ENCODE peak calls at places on chromosomes 2 and 18, in five cellular contexts. P, V, F, Q and W are unnamed samples.

GRCh38 chr2:181954538-181954883 is 31.1 kb upstream of the PPP1R1C start:
- DNase-seq in Q (no peak), F (no peak), P (no peak), V (no peak), W (no peak)

GRCh38 chr2:101823849-101824248 is 126.3 kb downstream of the MAP4K4 start:
- DNase-seq in Q (no peak), F (no peak), V (no peak), P (peak; percentile 86), W (no peak)

GRCh38 chr18:79735071-79735980 is 55.7 kb downstream of the CTDP1 start:
- DNase-seq in V (peak; percentile 16), Q (no peak), F (no peak), P (no peak), W (no peak)

GRCh38 chr2:159227467-159227866 is 59.0 kb downstream of the WDSUB1 start:
- DNase-seq in Q (no peak), V (no peak), F (no peak), P (no peak), W (no peak)

GRCh38 chr2:101770672-101771071 is 73.2 kb downstream of the MAP4K4 start:
- DNase-seq in P (peak; percentile 62), Q (no peak), V (no peak), F (no peak), W (peak; percentile 32)

GRCh38 chr2:1634681-1635341 is 109.5 kb downstream of the PXDN start:
- DNase-seq in P (no peak), F (no peak), Q (no peak), V (no peak), W (no peak)

GRCh38 chr2:7845332-7845731 is 836.5 kb upstream of the ID2 start:
- DNase-seq in Q (no peak), P (peak; percentile 44), F (no peak), V (no peak), W (no peak)

GRCh38 chr2:128314026-128314347 is 4.7 kb downstream of the HS6ST1 start:
- DNase-seq in Q (no peak), F (no peak), P (no peak), V (no peak), W (no peak)

GRCh38 chr2:54076577-54076976 is 38.8 kb upstream of the ACYP2 start:
- DNase-seq in P (no peak), F (no peak), V (no peak), Q (no peak), W (no peak)

GRCh38 chr2:174124171-174124570 is 124.2 kb downstream of the OLA1 start:
- DNase-seq in V (no peak), Q (no peak), P (no peak), F (no peak), W (no peak)

GRCh38 chr2:29455202-29455885 is 340.1 kb downstream of the CLIP4 start:
- DNase-seq in V (no peak), F (no peak), Q (no peak), P (no peak), W (no peak)

GRCh38 chr2:857937-858336 is 92.7 kb upstream of the SNTG2 start:
- DNase-seq in V (no peak), F (no peak), Q (no peak), P (no peak), W (no peak)

GRCh38 chr2:10123281-10123680 is 742 bp downstream of the RRM2 start:
- DNase-seq in P (no peak), F (no peak), Q (no peak), V (no peak), W (no peak)

GRCh38 chr2:183009249-183009899 is 28.9 kb downstream of the NCKAP1 start:
- DNase-seq in V (no peak), Q (no peak), F (no peak), P (no peak), W (no peak)

GRCh38 chr2:77520981-77521380 is 1.2 kb downstream of the LRRTM4 start:
- DNase-seq in V (no peak), F (no peak), P (no peak), Q (no peak), W (no peak)

GRCh38 chr2:121898483-121898882 is 143.0 kb downstream of the TSN start:
- DNase-seq in P (peak; percentile 27), Q (no peak), V (no peak), F (no peak), W (no peak)

GRCh38 chr2:105875241-105875640 is 130.5 kb downstream of the NCK2 start:
- DNase-seq in Q (no peak), F (no peak), P (no peak), V (no peak), W (no peak)

GRCh38 chr2:15673919-15674636 is 82.4 kb downstream of the DDX1 start:
- DNase-seq in V (no peak), P (peak; percentile 78), F (no peak), Q (no peak), W (no peak)

GRCh38 chr2:177894546-177894945 is 178.0 kb downstream of the PDE11A start:
- DNase-seq in P (no peak), V (no peak), Q (no peak), F (no peak), W (no peak)

GRCh38 chr18:76487782-76488181 is 7.3 kb downstream of the ZNF516 start:
- DNase-seq in P (no peak), Q (no peak), V (no peak), F (no peak), W (no peak)

GRCh38 chr2:939936-940620 is 10.6 kb upstream of the SNTG2 start:
- DNase-seq in Q (no peak), P (no peak), V (no peak), F (no peak), W (no peak)

GRCh38 chr2:138507267-138507666 is 5.7 kb downstream of the SPOPL start:
- DNase-seq in F (no peak), V (no peak), Q (no peak), P (no peak), W (no peak)

GRCh38 chr2:126885701-126886121 is 13.0 kb upstream of the TEX51 start:
- DNase-seq in P (no peak), V (no peak), F (no peak), Q (no peak), W (no peak)

GRCh38 chr2:30756051-30756719 is 51.1 kb downstream of the CAPN13 start:
- DNase-seq in Q (no peak), P (peak; percentile 48), V (no peak), F (peak; percentile 48), W (no peak)

GRCh38 chr2:157413342-157414035 is 30.4 kb downstream of the CYTIP start:
- DNase-seq in P (no peak), V (peak; percentile 79), F (no peak), Q (no peak), W (no peak)

DNA sequence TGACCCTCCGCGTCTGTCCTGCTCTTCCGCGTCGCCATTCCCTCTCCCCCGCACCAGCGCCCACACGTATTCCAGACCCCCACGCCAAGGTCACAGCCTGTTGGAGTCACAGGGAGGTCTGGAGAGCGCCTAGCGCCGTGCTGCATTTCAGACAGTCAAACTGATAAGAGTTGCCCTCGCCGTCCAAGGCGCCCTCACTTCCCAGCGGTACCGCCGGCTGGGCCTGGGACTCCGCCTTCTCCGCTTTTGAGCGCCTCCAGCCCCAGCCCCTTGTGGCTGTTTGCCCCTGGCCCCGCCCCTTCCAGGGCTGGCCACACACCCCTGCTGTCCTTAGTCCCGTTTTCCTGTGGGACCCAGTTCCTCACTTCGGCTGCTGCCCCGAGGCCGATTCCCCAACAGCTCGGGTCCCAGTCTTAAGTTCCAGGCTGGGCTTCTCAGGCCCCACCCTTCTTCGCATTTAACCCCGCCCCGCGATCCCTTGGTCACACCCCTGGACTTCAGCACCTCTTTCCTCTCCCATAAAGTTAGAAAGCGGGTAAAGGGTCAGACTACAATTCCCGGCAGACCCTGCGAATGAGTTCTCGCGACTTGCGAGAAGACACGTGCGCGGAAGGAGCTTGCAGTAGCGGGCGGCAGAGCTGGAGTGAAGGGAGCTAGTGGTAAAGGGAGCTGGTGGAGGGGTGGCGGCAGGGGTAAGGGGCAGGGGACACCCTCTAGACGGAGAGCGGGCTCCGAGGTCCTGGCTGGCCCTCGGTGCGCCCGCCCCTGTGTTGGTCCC is at the start of gene GMPPA:
- DNase-seq in Q (peak; percentile 87), V (peak; percentile 87), P (peak; percentile 99), F (peak; percentile 97), W (peak; percentile 92)
- TF ChIP-seq CTCF in Q (peak; percentile 19), V (no peak), P (peak; percentile 21), F (no peak), W (no peak)

GRCh38 chr2:55314985-55315384 is 46.0 kb upstream of the MTIF2 start:
- DNase-seq in P (no peak), V (no peak), Q (no peak), F (no peak), W (no peak)

GRCh38 chr2:55309441-55309840 is 40.4 kb upstream of the MTIF2 start:
- DNase-seq in V (no peak), P (peak; percentile 66), Q (no peak), F (no peak), W (no peak)

GRCh38 chr2:55311444-55311870 is 42.4 kb upstream of the MTIF2 start:
- DNase-seq in F (no peak), Q (no peak), V (no peak), P (peak; percentile 58), W (no peak)
- TF ChIP-seq CTCF in F (no peak), Q (no peak), V (no peak), P (peak; percentile 46), W (peak; percentile 35)

GRCh38 chr2:6824962-6825361 is 40.7 kb downstream of the CMPK2 start:
- DNase-seq in F (no peak), P (no peak), V (no peak), Q (no peak), W (no peak)

GRCh38 chr2:6828299-6828584 is 37.5 kb downstream of the CMPK2 start:
- DNase-seq in V (no peak), F (no peak), Q (no peak), P (no peak), W (no peak)

GRCh38 chr2:6823111-6823510 is 42.6 kb downstream of the CMPK2 start:
- DNase-seq in V (no peak), P (no peak), F (no peak), Q (no peak), W (no peak)

GRCh38 chr2:6827516-6828298 is 38.0 kb downstream of the CMPK2 start:
- DNase-seq in V (no peak), F (no peak), Q (no peak), P (no peak), W (no peak)

GRCh38 chr2:6826081-6826913 is 39.4 kb downstream of the CMPK2 start:
- DNase-seq in P (peak; percentile 39), Q (no peak), F (peak; percentile 11), V (peak; percentile 32), W (peak; percentile 18)
- TF ChIP-seq CTCF in P (peak; percentile 46), Q (peak; percentile 55), F (no peak), V (peak; percentile 89), W (peak; percentile 60)

DNA sequence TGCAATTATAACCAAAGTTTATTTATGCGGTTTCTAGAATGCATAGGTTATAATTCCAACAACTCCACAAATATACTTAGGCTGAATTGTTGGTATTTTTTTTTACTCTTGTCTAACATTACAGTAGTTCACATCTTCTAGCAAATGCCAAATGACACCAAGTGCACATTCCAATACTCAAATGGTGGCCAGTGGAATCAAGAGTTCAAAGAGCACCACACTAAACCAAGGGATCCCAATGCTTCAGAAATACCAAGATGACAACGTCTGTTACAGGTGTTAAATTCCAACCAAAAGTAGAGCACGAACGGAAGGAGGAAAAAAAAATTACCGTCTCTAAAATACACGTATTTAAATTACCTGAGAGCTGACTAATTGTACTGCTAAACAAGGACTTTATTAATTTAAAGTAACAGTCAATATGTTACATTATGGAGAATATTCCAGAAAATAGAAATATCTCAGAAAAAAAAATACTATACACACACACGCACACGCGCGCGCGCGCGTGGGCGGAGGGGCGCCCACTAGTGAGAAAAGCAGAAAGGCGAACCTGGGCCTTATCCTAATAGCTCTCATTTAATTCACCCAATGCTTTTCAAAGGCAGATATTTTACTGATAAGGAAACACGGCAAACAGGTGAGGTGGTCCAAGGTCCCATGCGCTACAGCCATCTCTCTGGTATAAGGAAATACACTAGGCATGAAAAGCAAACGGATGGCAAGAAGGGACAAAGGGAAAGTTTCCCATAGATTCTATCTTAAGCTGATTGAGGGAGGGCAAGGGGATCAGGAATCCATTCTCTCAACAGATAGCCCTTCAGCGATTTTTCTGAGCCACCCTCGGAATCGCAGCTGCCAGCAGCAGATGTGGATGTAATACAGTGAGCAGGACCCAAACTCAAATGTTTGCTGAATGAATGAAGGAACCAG is 136.5 kb downstream of the TMEM247 start:
- DNase-seq in F (no peak), V (peak; percentile 23), P (no peak), Q (no peak), W (peak; percentile 14)
- TF ChIP-seq CTCF in F (no peak), V (no peak), P (no peak), Q (no peak), W (no peak)